ENCODE peak calls at places on chromosomes 1 and 21, in five cellular contexts. S, Q, P, Z and W are unnamed samples.

GRCh38 chr1:201614262-201615015 is 75.5 kb downstream of the NAV1 start:
- DNase-seq in S (peak), Q (no peak), P (no peak), Z (no peak), W (no peak)

GRCh38 chr1:45802343-45803298 is 791 bp upstream of the MAST2 start:
- DNase-seq in S (peak), Q (peak), P (peak), Z (peak), W (peak)

GRCh38 chr1:30888391-30888790 is 20.2 kb downstream of the SDC3 start:
- DNase-seq in S (peak), Q (no peak), P (peak), Z (peak), W (peak)

GRCh38 chr1:67495327-67495726 is 65.1 kb upstream of the SERBP1 start:
- DNase-seq in S (no peak), Q (no peak), P (no peak), Z (no peak), W (no peak)

GRCh38 chr1:89271616-89272015 is 1.0 kb downstream of the GBP5 start:
- DNase-seq in S (peak), Q (peak), P (no peak), Z (no peak), W (peak)

GRCh38 chr1:112472142-112472541 is 36.6 kb upstream of the WNT2B start:
- DNase-seq in S (no peak), Q (no peak), P (no peak), Z (no peak), W (no peak)

GRCh38 chr1:240806201-240806745 is 194.3 kb upstream of the GREM2 start:
- DNase-seq in S (no peak), Q (peak), P (no peak), Z (no peak), W (no peak)

GRCh38 chr21:34029724-34030528 is 43.5 kb upstream of the MRPS6 start:
- DNase-seq in S (peak), Q (peak), P (no peak), Z (peak), W (peak)

GRCh38 chr1:18407166-18408045 is 73.3 kb upstream of the KLHDC7A start:
- DNase-seq in S (no peak), Q (peak), P (no peak), Z (no peak), W (no peak)

GRCh38 chr1:50329332-50329932 is 93.8 kb downstream of the DMRTA2 start:
- DNase-seq in S (no peak), Q (peak), P (no peak), Z (no peak), W (no peak)

GRCh38 chr1:170518965-170519364 is 13.0 kb upstream of the GORAB start:
- DNase-seq in S (no peak), Q (peak), P (no peak), Z (no peak), W (no peak)

GRCh38 chr1:220007438-220007837 is 38.9 kb downstream of the EPRS1 start:
- DNase-seq in S (no peak), Q (no peak), P (no peak), Z (no peak), W (no peak)

GRCh38 chr1:154812911-154813816 is 56.9 kb downstream of the KCNN3 start:
- DNase-seq in S (peak), Q (no peak), P (no peak), Z (no peak), W (no peak)

GRCh38 chr1:174036798-174037197 is 14.6 kb upstream of the RC3H1 start:
- DNase-seq in S (no peak), Q (no peak), P (no peak), Z (no peak), W (no peak)

GRCh38 chr1:8495928-8496401 is 178.1 kb downstream of the SLC45A1 start:
- DNase-seq in S (no peak), Q (peak), P (no peak), Z (no peak), W (no peak)

GRCh38 chr1:155072531-155073289 is 5.9 kb upstream of the EFNA3 start:
- DNase-seq in S (no peak), Q (no peak), P (no peak), Z (no peak), W (no peak)

GRCh38 chr1:246002725-246003441 is 504.2 kb downstream of the SMYD3 start:
- DNase-seq in S (peak), Q (peak), P (peak), Z (peak), W (peak)

GRCh38 chr1:213127074-213127473 is 76.0 kb downstream of the RPS6KC1 start:
- DNase-seq in S (no peak), Q (peak), P (no peak), Z (no peak), W (no peak)

GRCh38 chr1:231124746-231125145 is 37.1 kb upstream of the TRIM67 start:
- DNase-seq in S (no peak), Q (no peak), P (no peak), Z (no peak), W (no peak)

GRCh38 chr1:231206856-231207255 is 34.2 kb upstream of the GNPAT start:
- DNase-seq in S (no peak), Q (no peak), P (no peak), Z (no peak), W (no peak)

GRCh38 chr1:68470388-68470970 is 20.7 kb upstream of the RPE65 start:
- DNase-seq in S (peak), Q (peak), P (no peak), Z (no peak), W (peak)

GRCh38 chr1:16155537-16156410 is at the start of gene EPHA2:
- DNase-seq in S (peak), Q (peak), P (peak), Z (peak), W (no peak)

GRCh38 chr1:154420172-154420571 is 15.0 kb downstream of the IL6R start:
- DNase-seq in S (peak), Q (peak), P (peak), Z (no peak), W (no peak)

GRCh38 chr1:89465201-89465600 is 59.4 kb upstream of the LRRC8B start:
- DNase-seq in S (peak), Q (peak), P (no peak), Z (no peak), W (no peak)

GRCh38 chr1:75901371-75901770 is 30.8 kb downstream of the ASB17 start:
- DNase-seq in S (no peak), Q (no peak), P (no peak), Z (no peak), W (no peak)

GRCh38 chr1:26317612-26318337 is at the start of gene CD52:
- DNase-seq in S (no peak), Q (no peak), P (no peak), Z (no peak), W (no peak)

GRCh38 chr1:218408942-218409341 is 63.8 kb downstream of the TGFB2 start:
- DNase-seq in S (no peak), Q (no peak), P (no peak), Z (no peak), W (no peak)

GRCh38 chr1:1351511-1352427 is 2.6 kb upstream of the DVL1 start:
- DNase-seq in S (no peak), Q (no peak), P (peak), Z (no peak), W (no peak)

GRCh38 chr1:234933031-234933430 is 195.6 kb downstream of the TOMM20 start:
- DNase-seq in S (no peak), Q (no peak), P (no peak), Z (no peak), W (no peak)

GRCh38 chr1:41473738-41474362 is 10.6 kb downstream of the EDN2 start:
- DNase-seq in S (no peak), Q (no peak), P (no peak), Z (no peak), W (no peak)

DNA sequence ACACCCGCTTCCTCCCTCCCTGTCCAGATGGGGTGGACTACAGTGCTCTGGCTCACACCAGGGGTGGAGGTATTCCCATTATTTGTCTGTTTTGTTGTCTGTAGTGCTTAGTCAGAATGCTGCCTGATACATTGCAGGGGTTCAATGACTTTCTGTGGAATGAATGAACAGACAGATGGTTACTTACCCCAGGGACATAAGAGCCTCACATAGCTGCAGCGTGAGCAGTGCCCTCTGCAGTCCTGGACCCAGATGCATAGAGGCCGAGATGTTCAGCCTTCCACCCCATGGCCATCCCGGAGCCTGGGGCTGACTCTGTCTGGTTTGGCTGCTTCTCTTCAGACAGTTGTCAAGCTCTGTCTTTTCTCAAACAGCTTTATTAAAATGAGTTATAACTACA is 13.1 kb upstream of the F3 start:
- DNase-seq in S (no peak), Q (no peak), P (no peak), Z (no peak), W (no peak)
- TF ChIP-seq CTCF in S (no peak), Q (no peak), P (no peak), Z (no peak), W (no peak)

GRCh38 chr1:223775711-223776074 is 63.4 kb downstream of the CAPN2 start:
- DNase-seq in S (no peak), Q (no peak), P (no peak), Z (no peak), W (no peak)
- TF ChIP-seq CTCF in S (no peak), Q (no peak), P (no peak), Z (no peak), W (no peak)

DNA sequence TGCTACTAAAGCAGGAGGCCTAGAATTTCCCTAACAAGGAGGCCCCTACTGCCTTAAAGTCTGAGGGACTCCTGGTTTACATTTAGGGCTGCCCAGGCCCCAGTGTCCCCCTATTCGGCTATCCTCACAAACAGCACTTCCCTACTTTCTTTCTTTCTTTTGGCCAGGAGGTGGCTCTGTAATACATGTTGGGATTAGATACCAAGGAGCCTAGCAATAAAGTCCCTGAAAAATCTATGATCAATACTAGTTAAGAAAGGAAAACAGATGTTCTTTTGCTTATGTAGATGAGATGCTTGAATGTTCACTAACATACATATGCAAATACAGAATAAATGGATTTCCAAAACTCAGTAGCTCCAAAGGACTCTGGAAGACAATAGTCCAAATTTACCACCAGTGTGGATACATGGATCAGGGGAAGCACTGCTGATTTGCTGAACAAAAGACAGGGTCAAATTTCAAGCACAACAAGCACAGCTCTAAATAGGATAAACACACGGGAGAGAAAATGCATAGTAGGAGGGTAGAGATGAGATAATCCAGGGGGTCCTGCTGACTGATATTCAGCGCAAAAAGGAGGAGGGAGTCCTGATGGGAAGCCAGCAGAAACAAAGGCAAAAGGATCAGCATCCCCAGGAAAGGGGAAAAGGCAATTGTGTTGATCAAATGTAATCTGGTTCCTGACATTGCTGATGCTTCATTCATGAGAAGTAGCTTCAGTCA is 240.0 kb downstream of the NUF2 start:
- DNase-seq in S (peak), Q (peak), P (no peak), Z (no peak), W (peak)
- TF ChIP-seq CTCF in S (peak), Q (peak), P (no peak), Z (peak), W (peak)

GRCh38 chr1:156851779-156852413 is 7.0 kb downstream of the INSRR start:
- DNase-seq in S (no peak), Q (no peak), P (no peak), Z (no peak), W (no peak)

GRCh38 chr1:156852414-156852874 is 6.5 kb downstream of the INSRR start:
- DNase-seq in S (peak), Q (peak), P (no peak), Z (peak), W (no peak)

GRCh38 chr1:156853761-156854160 is 5.2 kb downstream of the INSRR start:
- DNase-seq in S (no peak), Q (no peak), P (no peak), Z (no peak), W (no peak)

GRCh38 chr1:156856282-156856785 is 2.6 kb downstream of the INSRR start:
- DNase-seq in S (no peak), Q (no peak), P (no peak), Z (no peak), W (no peak)

DNA sequence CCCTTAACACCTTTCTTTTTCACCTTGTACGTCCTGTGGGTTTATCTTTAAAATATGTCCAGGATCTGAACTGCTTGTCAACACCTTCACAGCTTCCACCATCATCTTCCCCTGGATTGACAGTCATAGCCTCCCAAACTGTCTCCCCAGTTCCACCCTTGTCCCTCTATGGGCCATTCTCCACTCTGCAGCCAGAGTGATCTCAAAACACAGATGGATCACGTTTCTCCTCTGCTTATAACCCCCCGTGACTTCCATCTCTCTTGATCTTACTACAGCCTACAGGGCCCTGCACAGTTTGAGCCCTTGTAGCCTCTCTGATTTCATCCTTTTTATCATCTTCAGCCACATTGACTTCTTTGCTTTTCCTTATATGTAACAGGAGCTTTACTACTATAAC is 4.3 kb downstream of the INSRR start:
- DNase-seq in S (no peak), Q (no peak), P (no peak), Z (no peak), W (no peak)
- TF ChIP-seq CTCF in S (no peak), Q (no peak), P (no peak), Z (peak), W (no peak)

DNA sequence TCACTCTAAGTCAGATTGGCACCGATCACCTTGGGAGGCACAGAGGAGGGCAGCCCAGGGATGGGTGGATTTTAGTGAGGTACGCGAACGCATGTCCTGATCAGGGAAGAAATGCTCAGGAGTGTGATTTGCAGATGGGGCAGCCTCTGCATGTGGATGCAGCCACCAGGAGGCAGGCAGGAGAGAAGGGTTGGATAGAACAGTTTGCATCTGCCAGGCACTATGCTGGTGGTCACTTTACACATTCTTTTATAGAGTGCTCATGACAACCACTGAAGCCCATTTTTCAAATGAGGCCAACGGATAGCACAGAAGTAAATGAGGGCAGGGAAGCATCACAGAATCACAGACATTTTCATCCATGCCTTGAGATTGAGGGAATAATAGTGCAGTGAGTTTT is 5.7 kb downstream of the LAMB3 start:
- DNase-seq in S (peak), Q (peak), P (no peak), Z (no peak), W (no peak)
- TF ChIP-seq CTCF in S (peak), Q (peak), P (no peak), Z (peak), W (peak)